ENCODE peak calls at places on chromosomes 13 and 19, in eight cellular contexts. I, F, O, U, Y, N, D and R are unnamed samples.

GRCh38 chr19:46659151-46660007 is 1.6 kb downstream of the DACT3 start:
- DNase-seq in D (peak), Y (no peak), I (peak), N (peak), U (no peak), O (peak), F (no peak), R (no peak)

GRCh38 chr19:23415034-23415433 is 19.8 kb upstream of the ZNF91 start:
- DNase-seq in N (peak), F (no peak), O (no peak), U (no peak), I (no peak), Y (no peak), D (peak), R (no peak)

GRCh38 chr19:51439021-51439465 is 19.2 kb downstream of the SIGLEC8 start:
- DNase-seq in N (no peak), O (no peak), I (peak), F (no peak), U (no peak), D (no peak), Y (no peak), R (no peak)

GRCh38 chr19:9018163-9018875 is 8.1 kb upstream of the MUC16 start:
- DNase-seq in Y (no peak), F (peak), U (no peak), I (no peak), O (no peak), N (no peak), D (no peak), R (no peak)

GRCh38 chr19:54369082-54369691 is 4.5 kb upstream of the LAIR1 start:
- DNase-seq in N (no peak), U (no peak), I (no peak), F (no peak), O (no peak), D (no peak), Y (no peak), R (no peak)

GRCh38 chr13:31476753-31477152 is 262.6 kb upstream of the RXFP2 start:
- DNase-seq in N (no peak), I (no peak), O (no peak), D (no peak), U (no peak), Y (no peak), F (peak), R (no peak)

GRCh38 chr19:41997121-41997850 is 3.3 kb upstream of the ATP1A3 start:
- DNase-seq in D (peak), I (peak), F (peak), N (peak), O (peak), Y (peak), U (no peak), R (no peak)

GRCh38 chr13:102191951-102192461 is 209.8 kb downstream of the FGF14 start:
- DNase-seq in Y (peak), F (peak), D (no peak), O (no peak), N (no peak), U (no peak), I (no peak), R (no peak)

GRCh38 chr19:3404324-3405260 is 38.2 kb downstream of the NFIC start:
- DNase-seq in F (peak), I (peak), Y (peak), D (peak), U (no peak), N (no peak), O (peak), R (no peak)

GRCh38 chr19:28710278-28710677 is 502.7 kb downstream of the UQCRFS1 start:
- DNase-seq in Y (peak), F (peak), O (no peak), I (peak), N (peak), U (no peak), D (no peak), R (peak)

GRCh38 chr19:13117772-13118423 is at the start of gene NACC1:
- DNase-seq in I (peak), Y (peak), F (peak), O (peak), N (peak), D (peak), U (peak), R (no peak)

GRCh38 chr13:37173214-37173613 is 67.8 kb upstream of the CSNK1A1L start:
- DNase-seq in D (no peak), F (peak), Y (peak), U (no peak), I (peak), O (no peak), N (no peak), R (peak)

GRCh38 chr13:37409756-37410155 is 188.8 kb downstream of the POSTN start:
- DNase-seq in Y (no peak), I (peak), U (no peak), F (peak), D (no peak), N (no peak), O (no peak), R (no peak)

GRCh38 chr13:79492313-79492798 is 11.4 kb downstream of the NDFIP2 start:
- DNase-seq in Y (no peak), O (no peak), N (no peak), I (no peak), U (no peak), D (no peak), F (peak), R (no peak)

GRCh38 chr19:10033614-10034013 is 20.3 kb downstream of the RDH8 start:
- DNase-seq in N (no peak), I (no peak), D (no peak), F (no peak), U (no peak), O (no peak), Y (no peak), R (no peak)

GRCh38 chr13:98697833-98698232 is 54.6 kb downstream of the SLC15A1 start:
- DNase-seq in U (peak), I (no peak), F (no peak), N (no peak), O (no peak), Y (no peak), D (no peak), R (no peak)

DNA sequence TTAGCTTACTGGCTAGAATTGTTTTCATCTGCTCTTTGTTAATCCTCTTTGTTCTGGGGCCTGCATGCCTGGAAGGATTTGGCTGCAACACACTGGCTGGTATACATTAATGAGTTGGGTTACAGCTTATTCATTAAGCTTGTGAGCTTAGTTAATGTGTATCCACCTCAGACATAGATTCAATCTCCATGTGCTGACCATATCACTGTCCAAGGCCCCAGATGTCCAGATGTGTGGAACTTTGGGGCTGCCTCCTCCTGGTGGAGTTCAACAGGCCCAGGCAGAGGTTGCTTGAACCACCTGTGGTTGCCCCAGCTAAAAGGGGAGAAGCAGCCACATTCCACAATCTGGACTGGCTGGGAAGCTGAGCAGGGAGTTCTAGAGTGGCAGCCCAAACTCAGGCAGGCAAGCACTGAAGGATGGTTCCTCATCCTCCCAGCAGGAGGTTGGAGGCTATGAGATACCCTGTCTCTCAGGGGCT is 5.4 kb downstream of the DIAPH3 start:
- DNase-seq in N (no peak), U (no peak), Y (no peak), I (peak), O (no peak), F (no peak), D (no peak), R (no peak)
- TF ChIP-seq CTCF in N (no peak), U (no peak), Y (no peak), I (no peak), O (no peak), F (no peak), D (no peak), R (no peak)

GRCh38 chr13:30406779-30407416 is 15.4 kb upstream of the UBE2L5 start:
- DNase-seq in F (no peak), U (no peak), I (no peak), N (no peak), D (no peak), Y (no peak), O (no peak), R (no peak)

GRCh38 chr13:30410705-30411125 is 11.6 kb upstream of the UBE2L5 start:
- DNase-seq in I (peak), O (no peak), Y (no peak), D (no peak), N (no peak), U (no peak), F (peak), R (no peak)

GRCh38 chr13:30409911-30410704 is 12.2 kb upstream of the UBE2L5 start:
- DNase-seq in U (no peak), O (peak), F (peak), N (no peak), Y (no peak), D (no peak), I (peak), R (no peak)

GRCh38 chr13:30412351-30412750 is 9.9 kb upstream of the UBE2L5 start:
- DNase-seq in U (no peak), D (no peak), I (no peak), F (no peak), N (no peak), Y (no peak), O (no peak), R (no peak)

DNA sequence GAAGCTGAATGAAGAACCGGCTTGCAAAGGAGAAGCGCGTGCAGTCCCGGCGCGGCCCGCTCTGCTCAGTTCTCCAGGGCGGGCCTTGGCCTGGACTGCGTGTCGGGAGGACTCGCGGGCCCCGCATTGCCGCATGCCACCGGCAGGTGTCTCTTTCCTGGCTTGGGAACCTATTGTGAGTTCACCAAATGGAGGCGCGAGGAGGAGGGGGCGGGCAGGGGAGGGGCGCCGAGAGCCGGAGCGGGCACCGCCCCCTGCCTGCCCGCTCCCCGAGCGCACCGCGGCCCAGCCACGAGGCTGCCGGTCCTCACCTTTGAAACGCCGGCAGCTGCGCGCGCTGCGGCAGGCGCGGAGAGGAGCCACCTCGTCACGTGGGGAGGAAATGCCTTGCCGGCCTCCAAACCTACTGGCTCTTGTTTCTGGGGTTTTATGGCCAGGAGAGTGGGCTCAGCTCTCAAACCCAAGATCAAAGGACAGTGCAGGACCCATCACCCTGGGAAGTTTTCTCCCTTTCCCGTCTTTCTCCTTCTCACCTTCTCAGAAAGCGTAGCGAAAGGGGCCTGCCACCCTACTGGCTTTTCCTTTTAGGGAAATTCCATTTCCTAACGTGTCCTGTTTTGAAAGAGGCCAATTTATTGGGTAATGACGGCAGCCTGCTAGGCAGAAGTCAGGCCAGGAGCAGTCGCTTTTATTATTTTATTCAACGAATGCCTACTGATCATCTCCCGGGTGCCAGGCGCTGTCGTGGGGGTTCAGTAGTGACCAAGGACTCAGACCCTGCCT is 13.8 kb upstream of the UBE2L5 start:
- DNase-seq in I (peak), O (peak), Y (peak), D (peak), U (peak), N (peak), F (peak), R (no peak)
- TF ChIP-seq CTCF in I (peak), O (peak), Y (peak), D (peak), U (peak), N (peak), F (peak), R (peak)

GRCh38 chr19:1057185-1057857 is 9.6 kb upstream of the ARHGAP45 start:
- DNase-seq in O (no peak), N (no peak), I (peak), Y (peak), D (no peak), F (peak), U (no peak), R (no peak)
- TF ChIP-seq CTCF in O (no peak), N (no peak), I (no peak), Y (no peak), D (no peak), F (no peak), U (peak), R (no peak)

DNA sequence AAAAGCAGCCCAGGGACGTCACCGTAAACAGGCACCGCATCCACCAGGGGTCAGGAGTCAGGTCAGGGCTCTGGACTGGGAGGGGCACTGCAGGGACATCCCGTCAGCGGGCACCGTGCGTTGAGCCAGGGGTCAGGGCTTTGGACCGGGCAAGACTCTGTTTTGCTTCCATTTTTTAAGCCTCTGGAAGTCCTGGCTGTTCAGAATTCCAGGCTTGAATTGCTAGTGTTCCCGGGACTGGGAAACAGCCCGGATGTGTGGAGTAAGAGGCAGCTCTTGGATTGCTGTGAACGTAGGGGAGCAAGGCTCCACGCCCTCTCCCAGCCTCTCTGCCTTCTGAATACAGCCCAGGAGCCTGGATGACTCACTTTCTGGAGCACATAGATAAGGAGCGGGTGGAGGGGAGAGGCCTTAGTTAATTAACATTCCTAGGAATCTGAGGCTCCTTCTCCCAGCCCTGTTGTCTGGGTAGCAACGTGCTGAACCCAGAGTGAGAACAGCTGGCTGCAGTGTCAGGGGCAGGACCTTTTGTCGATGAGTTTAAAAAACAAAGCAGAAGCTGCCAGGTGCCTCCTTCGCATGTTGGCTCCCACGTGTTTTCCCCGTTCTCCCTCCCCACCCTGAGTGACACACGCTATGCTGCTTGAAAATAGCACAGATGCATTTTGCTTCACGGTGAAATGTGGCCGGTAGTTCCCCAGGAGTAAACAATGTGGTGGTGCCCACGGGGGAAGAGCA is 21.9 kb downstream of the ATP11A start:
- DNase-seq in I (peak), O (peak), N (peak), F (peak), D (peak), Y (peak), U (no peak), R (peak)
- TF ChIP-seq CTCF in I (peak), O (peak), N (no peak), F (peak), D (no peak), Y (peak), U (peak), R (peak)

DNA sequence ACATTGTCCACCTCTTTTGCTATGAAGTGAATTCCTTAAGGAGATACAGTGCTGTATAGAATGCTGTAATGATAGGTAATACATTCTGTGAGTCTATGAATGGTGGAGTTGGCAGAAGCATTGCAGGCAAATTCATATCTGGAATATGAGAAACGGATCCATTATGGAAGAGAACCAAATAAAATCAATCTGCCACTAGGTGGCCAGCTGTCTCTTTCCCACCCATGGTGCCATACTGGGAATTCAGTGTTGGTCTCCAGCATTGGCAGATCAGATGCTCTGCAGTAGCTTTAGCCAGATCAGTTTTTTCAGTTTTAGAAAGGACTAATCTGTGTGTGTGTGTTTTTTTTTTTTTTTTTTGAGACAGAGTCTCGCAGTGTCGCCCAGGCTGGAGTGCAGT is 27.6 kb downstream of the DNAJC3 start:
- DNase-seq in O (no peak), N (no peak), D (no peak), F (no peak), I (no peak), U (no peak), Y (no peak), R (no peak)
- TF ChIP-seq CTCF in O (peak), N (peak), D (no peak), F (peak), I (no peak), U (peak), Y (no peak), R (no peak)

GRCh38 chr19:1136201-1136600 is 32.4 kb downstream of the GPX4 start:
- DNase-seq in D (peak), I (no peak), U (no peak), O (no peak), F (no peak), N (no peak), Y (no peak), R (no peak)
- TF ChIP-seq CTCF in D (no peak), I (no peak), U (no peak), O (no peak), F (no peak), N (no peak), Y (no peak), R (no peak)

GRCh38 chr19:40254714-40255418 is 28.4 kb upstream of the CCNP start:
- DNase-seq in D (no peak), O (no peak), I (no peak), N (no peak), U (no peak), F (no peak), Y (no peak), R (no peak)

GRCh38 chr19:40251991-40252390 is 25.5 kb upstream of the CCNP start:
- DNase-seq in U (no peak), D (no peak), Y (no peak), O (no peak), F (no peak), N (no peak), I (no peak), R (no peak)

GRCh38 chr19:40251244-40251643 is 24.8 kb upstream of the CCNP start:
- DNase-seq in Y (no peak), I (no peak), U (no peak), N (no peak), F (no peak), D (no peak), O (no peak), R (no peak)

GRCh38 chr19:40253611-40254092 is 27.2 kb upstream of the CCNP start:
- DNase-seq in N (no peak), U (no peak), F (no peak), Y (no peak), O (no peak), I (no peak), D (no peak), R (no peak)

GRCh38 chr19:40252395-40252794 is 25.9 kb upstream of the CCNP start:
- DNase-seq in F (no peak), N (no peak), Y (no peak), O (no peak), I (no peak), U (no peak), D (no peak), R (no peak)
- TF ChIP-seq CTCF in F (no peak), N (no peak), Y (no peak), O (no peak), I (no peak), U (no peak), D (no peak), R (no peak)

DNA sequence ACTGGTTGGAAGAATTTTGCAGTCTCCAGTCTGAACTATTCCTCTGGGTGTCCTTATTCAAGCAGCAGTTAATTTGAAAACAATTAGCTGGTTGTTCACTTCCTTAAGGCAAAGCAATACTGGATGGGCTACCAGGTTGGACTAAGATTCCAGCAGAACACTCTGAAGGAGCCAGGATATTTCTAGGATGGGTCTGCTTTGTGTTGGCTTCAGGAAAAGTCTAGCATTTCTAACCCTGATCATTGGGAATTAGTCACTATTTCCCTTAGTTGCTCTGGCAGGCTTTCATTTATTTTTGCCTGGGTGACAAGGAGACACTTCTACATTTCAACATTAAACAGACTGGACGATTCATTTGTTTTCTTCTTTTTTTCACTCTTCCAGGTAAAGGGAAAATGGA is 228.5 kb downstream of the ENOX1 start:
- DNase-seq in O (no peak), U (no peak), Y (no peak), N (no peak), D (no peak), I (no peak), F (no peak), R (no peak)
- TF ChIP-seq CTCF in O (no peak), U (no peak), Y (no peak), N (no peak), D (no peak), I (no peak), F (no peak), R (no peak)

DNA sequence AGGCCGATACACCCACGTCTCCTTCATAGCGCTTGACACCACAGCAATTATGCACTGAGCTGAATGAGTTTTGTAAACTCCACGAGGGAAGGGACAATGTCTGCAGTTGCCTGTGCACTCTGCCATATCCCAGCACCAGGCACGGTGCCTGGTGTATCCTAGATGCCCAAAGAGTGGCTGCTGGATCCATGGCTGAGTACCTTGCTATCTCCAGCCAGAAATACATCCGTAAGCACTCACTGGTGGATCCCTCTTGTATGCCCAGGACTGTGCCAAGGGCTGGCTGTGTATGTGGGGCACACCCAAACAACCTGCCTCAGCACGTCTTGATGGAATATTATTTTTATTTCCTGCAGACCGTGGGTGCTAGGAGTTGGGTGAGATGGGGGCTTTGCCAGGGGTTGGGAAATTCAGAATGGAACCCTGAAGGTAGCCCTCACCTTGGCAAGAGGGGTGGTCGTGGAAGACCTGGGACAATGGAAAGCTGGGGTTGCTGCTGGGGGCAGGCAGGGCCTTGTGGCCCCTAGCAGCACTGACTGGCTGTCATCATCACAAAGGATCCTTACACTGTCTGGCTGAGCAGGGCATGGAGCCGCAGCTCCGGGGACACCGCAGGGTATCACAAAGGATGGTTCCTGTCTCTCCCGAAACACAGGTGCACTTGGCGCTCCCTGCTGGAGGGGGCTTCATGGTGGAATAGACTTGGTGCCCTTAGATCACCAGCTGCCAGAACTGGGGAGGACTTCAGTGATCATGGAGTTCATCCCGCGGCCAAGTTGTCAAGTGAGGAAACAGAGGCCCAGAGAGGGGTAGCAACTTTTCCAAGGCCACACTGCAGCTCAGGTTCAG is 131.3 kb downstream of the URI1 start:
- DNase-seq in D (no peak), Y (no peak), O (no peak), U (no peak), I (no peak), N (no peak), F (no peak), R (no peak)
- TF ChIP-seq CTCF in D (no peak), Y (no peak), O (no peak), U (no peak), I (no peak), N (no peak), F (no peak), R (no peak)